ENCODE peak calls at places on chromosomes 1 and 21, in nine cellular contexts. One of them, this sample, is unnamed. For H3K9me3, the result is how much of the 10 kb centered on the place peaks cover.

GRCh38 chr1:160261526-160261877 is 847 bp downstream of the DCAF8 start:
- DNase-seq in neural progenitor cell: peak
- DNase-seq in testis: peak
- DNase-seq in tibial artery: no peak
- DNase-seq in tibial nerve: peak
- DNase-seq in heart right ventricle: no peak
- DNase-seq in PC-3: peak
- DNase-seq in A549: peak
- DNase-seq in esophagus muscularis mucosa: no peak
- DNase-seq in this sample: peak

GRCh38 chr1:163170975-163171676 is 31.6 kb downstream of the RGS5 start:
- DNase-seq in neural progenitor cell: no peak
- DNase-seq in tibial artery: no peak
- DNase-seq in tibial nerve: no peak
- DNase-seq in esophagus muscularis mucosa: no peak
- DNase-seq in PC-3: peak
- DNase-seq in A549: peak
- DNase-seq in heart right ventricle: no peak
- DNase-seq in testis: no peak
- DNase-seq in this sample: peak

GRCh38 chr1:33055210-33055991 is 18.7 kb upstream of the AK2 start:
- DNase-seq in testis: peak
- DNase-seq in esophagus muscularis mucosa: peak
- DNase-seq in tibial artery: peak
- DNase-seq in PC-3: peak
- DNase-seq in heart right ventricle: peak
- DNase-seq in tibial nerve: peak
- DNase-seq in neural progenitor cell: peak
- DNase-seq in A549: peak
- DNase-seq in this sample: peak

GRCh38 chr1:23643668-23644554 is 47.7 kb upstream of the RPL11 start:
- DNase-seq in tibial nerve: no peak
- DNase-seq in heart right ventricle: no peak
- DNase-seq in neural progenitor cell: peak
- DNase-seq in tibial artery: no peak
- DNase-seq in esophagus muscularis mucosa: no peak
- DNase-seq in A549: no peak
- DNase-seq in testis: no peak
- DNase-seq in PC-3: no peak
- DNase-seq in this sample: peak

GRCh38 chr21:45821315-45822001 is 160.1 kb upstream of the COL6A1 start:
- DNase-seq in testis: peak
- DNase-seq in tibial nerve: no peak
- DNase-seq in PC-3: no peak
- DNase-seq in neural progenitor cell: no peak
- DNase-seq in tibial artery: peak
- DNase-seq in heart right ventricle: no peak
- DNase-seq in esophagus muscularis mucosa: no peak
- DNase-seq in A549: no peak
- DNase-seq in this sample: no peak

GRCh38 chr21:36665806-36666205 is 33.1 kb upstream of the SIM2 start:
- DNase-seq in tibial artery: no peak
- DNase-seq in esophagus muscularis mucosa: no peak
- DNase-seq in heart right ventricle: no peak
- DNase-seq in neural progenitor cell: no peak
- DNase-seq in testis: no peak
- DNase-seq in tibial nerve: no peak
- DNase-seq in A549: no peak
- DNase-seq in PC-3: no peak
- DNase-seq in this sample: no peak

GRCh38 chr21:17461582-17461981 is 51.3 kb upstream of the CXADR start:
- DNase-seq in A549: no peak
- DNase-seq in heart right ventricle: no peak
- DNase-seq in esophagus muscularis mucosa: no peak
- DNase-seq in tibial nerve: no peak
- DNase-seq in tibial artery: no peak
- DNase-seq in PC-3: peak
- DNase-seq in neural progenitor cell: no peak
- DNase-seq in testis: peak
- DNase-seq in this sample: no peak

GRCh38 chr21:38474124-38474523 is 24.2 kb downstream of the ERG start:
- DNase-seq in PC-3: no peak
- DNase-seq in A549: no peak
- DNase-seq in esophagus muscularis mucosa: no peak
- DNase-seq in tibial artery: no peak
- DNase-seq in neural progenitor cell: no peak
- DNase-seq in heart right ventricle: no peak
- DNase-seq in tibial nerve: no peak
- DNase-seq in testis: no peak
- DNase-seq in this sample: no peak

GRCh38 chr1:112524986-112525385 is 16.2 kb downstream of the WNT2B start:
- DNase-seq in esophagus muscularis mucosa: no peak
- DNase-seq in neural progenitor cell: no peak
- DNase-seq in tibial nerve: no peak
- DNase-seq in heart right ventricle: no peak
- DNase-seq in A549: no peak
- DNase-seq in testis: no peak
- DNase-seq in PC-3: no peak
- DNase-seq in tibial artery: no peak
- DNase-seq in this sample: no peak

GRCh38 chr1:244074559-244075171 is 23.6 kb downstream of the ZBTB18 start:
- DNase-seq in tibial nerve: no peak
- DNase-seq in PC-3: no peak
- DNase-seq in testis: no peak
- DNase-seq in A549: no peak
- DNase-seq in neural progenitor cell: no peak
- DNase-seq in esophagus muscularis mucosa: no peak
- DNase-seq in heart right ventricle: no peak
- DNase-seq in tibial artery: no peak
- DNase-seq in this sample: no peak

GRCh38 chr1:238900334-238900865 is 486.0 kb upstream of the CHRM3 start:
- DNase-seq in esophagus muscularis mucosa: no peak
- DNase-seq in testis: no peak
- DNase-seq in A549: no peak
- DNase-seq in PC-3: no peak
- DNase-seq in heart right ventricle: no peak
- DNase-seq in neural progenitor cell: no peak
- DNase-seq in tibial nerve: no peak
- DNase-seq in tibial artery: no peak
- DNase-seq in this sample: no peak
- H3K9me3 ChIP-seq in esophagus muscularis mucosa: under half
- H3K9me3 ChIP-seq in testis: under half
- H3K9me3 ChIP-seq in A549: under half
- H3K9me3 ChIP-seq in PC-3: under half
- H3K9me3 ChIP-seq in heart right ventricle: under half
- H3K9me3 ChIP-seq in neural progenitor cell: under half
- H3K9me3 ChIP-seq in tibial nerve: under half
- H3K9me3 ChIP-seq in tibial artery: under half
- H3K9me3 ChIP-seq in this sample: under half

DNA sequence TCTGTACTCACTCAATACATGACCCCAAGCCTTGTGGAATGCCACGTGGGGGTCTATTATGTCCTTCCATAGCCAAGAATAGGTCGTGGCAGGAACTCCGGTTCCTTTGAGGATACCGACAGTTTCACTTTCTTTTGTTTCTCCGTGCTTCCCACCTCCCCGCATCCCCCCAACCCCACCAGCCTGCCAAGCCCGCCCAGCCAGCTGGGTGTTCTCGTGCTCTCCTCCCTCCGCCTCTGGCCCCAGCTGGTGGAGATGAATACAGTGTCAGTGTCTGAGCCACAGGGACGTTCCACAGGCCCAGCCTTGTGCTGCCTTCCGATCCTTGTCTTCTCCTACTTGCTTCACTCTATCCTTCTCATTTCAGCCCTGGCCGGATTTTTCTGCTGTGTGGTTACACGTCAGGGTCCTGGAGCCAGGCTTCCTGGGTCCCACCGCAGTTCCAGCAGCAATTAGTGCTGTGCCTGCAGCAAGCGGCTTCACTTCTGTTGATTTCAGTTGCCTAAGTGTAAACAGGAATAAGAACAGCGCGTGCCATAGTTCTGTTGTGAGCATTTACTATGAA is 4.1 kb upstream of the AGTRAP start:
- DNase-seq in heart right ventricle: peak
- DNase-seq in tibial nerve: peak
- DNase-seq in neural progenitor cell: peak
- DNase-seq in tibial artery: peak
- DNase-seq in PC-3: peak
- DNase-seq in esophagus muscularis mucosa: peak
- DNase-seq in testis: peak
- DNase-seq in A549: no peak
- DNase-seq in this sample: peak
- H3K27ac ChIP-seq in heart right ventricle: peak
- H3K27ac ChIP-seq in tibial nerve: peak
- H3K27ac ChIP-seq in neural progenitor cell: no peak
- H3K27ac ChIP-seq in tibial artery: no peak
- H3K27ac ChIP-seq in PC-3: no peak
- H3K27ac ChIP-seq in esophagus muscularis mucosa: peak
- H3K27ac ChIP-seq in testis: peak
- H3K27ac ChIP-seq in A549: no peak
- H3K27ac ChIP-seq in this sample: peak

DNA sequence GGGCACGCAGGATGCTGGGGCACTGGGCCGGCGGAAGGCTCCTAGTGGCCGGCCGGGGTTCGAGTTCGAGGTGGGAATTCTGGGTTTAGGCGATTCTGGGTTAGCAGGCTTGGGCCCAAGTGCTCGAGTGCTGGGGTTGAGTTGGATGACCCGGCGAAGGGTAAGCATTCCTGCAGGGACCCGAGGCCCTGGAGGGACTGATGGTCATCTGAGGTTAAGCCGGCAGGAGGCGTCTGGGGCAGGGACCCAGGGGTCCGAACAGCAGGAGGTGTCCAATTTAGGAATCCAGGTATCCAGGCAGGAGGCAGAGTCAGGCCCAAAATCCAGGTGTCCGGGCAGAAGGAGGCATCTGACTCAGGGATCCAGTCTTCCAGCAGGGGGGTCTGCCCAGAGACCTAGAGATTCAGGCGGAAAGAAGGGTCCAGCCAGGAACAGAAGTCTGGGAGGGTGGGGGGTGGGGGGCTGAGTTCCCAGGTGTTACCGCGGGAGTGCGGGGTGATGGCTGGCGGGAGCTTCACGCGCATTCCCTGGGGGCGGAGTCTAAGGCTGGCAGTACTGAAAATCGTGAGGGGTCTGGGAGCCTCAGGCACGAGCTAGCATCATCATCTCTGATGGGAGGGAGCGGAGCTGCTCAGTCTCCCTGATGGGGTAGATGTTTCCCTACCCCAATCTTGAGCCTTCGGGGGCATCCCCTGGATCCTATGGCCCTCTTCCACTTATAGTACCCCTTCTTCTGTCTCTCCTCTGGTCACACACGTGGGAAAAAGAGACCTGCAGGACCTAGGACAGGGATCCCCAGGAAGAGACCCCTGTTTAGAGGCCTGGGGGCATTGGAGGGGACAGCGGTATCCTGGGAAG is 585 bp downstream of the GPR3 start:
- DNase-seq in tibial nerve: no peak
- DNase-seq in tibial artery: no peak
- DNase-seq in esophagus muscularis mucosa: no peak
- DNase-seq in A549: peak
- DNase-seq in heart right ventricle: no peak
- DNase-seq in PC-3: peak
- DNase-seq in testis: no peak
- DNase-seq in neural progenitor cell: peak
- DNase-seq in this sample: peak
- TF ChIP-seq CTCF in tibial nerve: no peak
- TF ChIP-seq CTCF in tibial artery: no peak
- TF ChIP-seq CTCF in esophagus muscularis mucosa: no peak
- TF ChIP-seq CTCF in A549: no peak
- TF ChIP-seq CTCF in heart right ventricle: no peak
- TF ChIP-seq CTCF in PC-3: peak
- TF ChIP-seq CTCF in testis: no peak
- TF ChIP-seq CTCF in neural progenitor cell: peak
- TF ChIP-seq CTCF in this sample: peak

GRCh38 chr21:20030390-20030789 is 967.8 kb upstream of the NCAM2 start:
- DNase-seq in PC-3: no peak
- DNase-seq in esophagus muscularis mucosa: no peak
- DNase-seq in neural progenitor cell: no peak
- DNase-seq in tibial artery: no peak
- DNase-seq in testis: no peak
- DNase-seq in heart right ventricle: peak
- DNase-seq in A549: no peak
- DNase-seq in tibial nerve: no peak
- DNase-seq in this sample: no peak

GRCh38 chr21:20026517-20026916 is 971.7 kb upstream of the NCAM2 start:
- DNase-seq in testis: no peak
- DNase-seq in tibial nerve: no peak
- DNase-seq in esophagus muscularis mucosa: no peak
- DNase-seq in PC-3: no peak
- DNase-seq in neural progenitor cell: no peak
- DNase-seq in tibial artery: no peak
- DNase-seq in heart right ventricle: no peak
- DNase-seq in A549: no peak
- DNase-seq in this sample: no peak

DNA sequence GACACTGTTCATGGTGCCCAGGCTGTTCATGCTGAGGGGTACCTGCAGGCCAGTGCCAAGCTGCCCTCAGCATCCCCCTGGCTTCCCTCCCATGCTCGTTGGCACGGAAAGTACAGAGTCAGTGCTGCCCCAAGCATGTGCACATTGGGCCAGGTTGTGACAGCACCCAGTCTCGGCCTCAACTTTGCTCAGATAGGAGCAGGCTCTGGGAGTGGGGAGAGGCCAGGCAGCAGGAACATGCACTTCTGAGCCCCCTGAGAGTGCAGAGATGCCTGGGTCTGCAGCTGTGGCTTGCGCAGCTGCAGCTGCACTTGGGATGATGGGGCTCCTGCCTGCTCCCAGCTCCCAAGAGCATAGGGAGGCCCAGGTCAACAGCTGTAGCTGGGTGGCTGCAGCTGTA is 966.4 kb upstream of the NCAM2 start:
- DNase-seq in PC-3: no peak
- DNase-seq in testis: no peak
- DNase-seq in esophagus muscularis mucosa: no peak
- DNase-seq in heart right ventricle: no peak
- DNase-seq in neural progenitor cell: no peak
- DNase-seq in tibial artery: no peak
- DNase-seq in A549: no peak
- DNase-seq in tibial nerve: no peak
- DNase-seq in this sample: no peak
- H3K9me3 ChIP-seq in PC-3: under half
- H3K9me3 ChIP-seq in testis: under half
- H3K9me3 ChIP-seq in esophagus muscularis mucosa: under half
- H3K9me3 ChIP-seq in heart right ventricle: under half
- H3K9me3 ChIP-seq in neural progenitor cell: under half
- H3K9me3 ChIP-seq in tibial artery: under half
- H3K9me3 ChIP-seq in A549: under half
- H3K9me3 ChIP-seq in tibial nerve: under half
- H3K9me3 ChIP-seq in this sample: under half